ENCODE peak calls at places on chromosomes 12 and 14, in four cellular contexts. S is suprapubic skin, R is lung, I is tibial artery. B is an unnamed sample.

GRCh38 chr14:24895243-24895583 is 154.7 kb downstream of the STXBP6 start:
- DNase-seq in S (no peak), R (no peak), I (no peak), B (no peak)

GRCh38 chr12:32281098-32281497 is 118.3 kb upstream of the FGD4 start:
- DNase-seq in S (no peak), R (no peak), I (no peak), B (no peak)

GRCh38 chr12:48883305-48884171 is 17.9 kb upstream of the RND1 start:
- DNase-seq in S (no peak), R (no peak), I (no peak), B (no peak)

GRCh38 chr14:56474419-56475022 is 105.1 kb upstream of the TMEM260 start:
- DNase-seq in S (no peak), R (no peak), I (no peak), B (no peak)

GRCh38 chr14:104560586-104560945 is 19.0 kb upstream of the C14orf180 start:
- DNase-seq in S (no peak), R (no peak), I (no peak), B (no peak)

GRCh38 chr14:83828406-83828805 is 1701.5 kb upstream of the FLRT2 start:
- DNase-seq in S (no peak), R (no peak), I (no peak), B (no peak)

GRCh38 chr12:20492251-20492728 is 124.0 kb downstream of the PDE3A start:
- DNase-seq in S (no peak), R (no peak), I (no peak), B (peak; percentile 31)

GRCh38 chr12:15688838-15689237 is 100.3 kb downstream of the EPS8 start:
- DNase-seq in S (no peak), R (no peak), I (no peak), B (no peak)

GRCh38 chr12:42589465-42590323 is at the start of gene PRICKLE1:
- DNase-seq in S (no peak), R (no peak), I (no peak), B (no peak)

GRCh38 chr12:72570601-72571000 is 298.4 kb downstream of the TRHDE start:
- DNase-seq in S (no peak), R (no peak), I (peak; percentile 27), B (no peak)

GRCh38 chr14:106875503-106875902 is 1349.1 kb downstream of the TMEM121 start:
- DNase-seq in S (no peak), R (no peak), I (no peak), B (no peak)

GRCh38 chr14:36443374-36443773 is 76.7 kb downstream of the NKX2-1 start:
- DNase-seq in S (no peak), R (no peak), I (no peak), B (no peak)

GRCh38 chr12:106107566-106107965 is 31.2 kb downstream of the NUAK1 start:
- DNase-seq in S (no peak), R (no peak), I (no peak), B (no peak)

GRCh38 chr14:99968156-99968920 is 96.9 kb upstream of the EVL start:
- DNase-seq in S (no peak), R (no peak), I (no peak), B (no peak)

GRCh38 chr12:93762912-93763311 is 85.7 kb downstream of the CRADD start:
- DNase-seq in S (no peak), R (no peak), I (no peak), B (no peak)

GRCh38 chr14:44463386-44464004 is 43.6 kb downstream of the FSCB start:
- DNase-seq in S (no peak), R (no peak), I (no peak), B (no peak)

GRCh38 chr12:65565601-65566560 is 258.4 kb upstream of the HMGA2 start:
- DNase-seq in S (no peak), R (no peak), I (no peak), B (no peak)

GRCh38 chr12:46214668-46215429 is 54.0 kb downstream of the SLC38A1 start:
- DNase-seq in S (no peak), R (no peak), I (no peak), B (no peak)

GRCh38 chr14:50290306-50290705 is 21.7 kb downstream of the L2HGDH start:
- DNase-seq in S (no peak), R (no peak), I (no peak), B (no peak)

GRCh38 chr12:67650528-67651379 is 2.2 kb downstream of the DYRK2 start:
- DNase-seq in S (no peak), R (no peak), I (no peak), B (no peak)

GRCh38 chr12:132171293-132171967 is 27.2 kb downstream of the NOC4L start:
- DNase-seq in S (no peak), R (no peak), I (no peak), B (no peak)

GRCh38 chr12:31682136-31682962 is 22.9 kb downstream of the ETFBKMT start:
- DNase-seq in S (no peak), R (peak; percentile 59), I (peak; percentile 30), B (no peak)

GRCh38 chr14:94690896-94691657 is 78.8 kb downstream of the GSC start:
- DNase-seq in S (no peak), R (no peak), I (no peak), B (no peak)

GRCh38 chr12:122150127-122150681 is 23.8 kb downstream of the IL31 start:
- DNase-seq in S (no peak), R (no peak), I (no peak), B (no peak)

GRCh38 chr12:124913474-124914391 is 717 bp downstream of the UBC start:
- DNase-seq in S (peak; percentile 95), R (peak; percentile 91), I (peak; percentile 84), B (peak; percentile 50)

GRCh38 chr14:101689039-101689501 is 72.4 kb upstream of the PPP2R5C start:
- DNase-seq in S (no peak), R (no peak), I (no peak), B (no peak)

GRCh38 chr14:79702197-79702596 is 509.1 kb downstream of the DIO2 start:
- DNase-seq in S (no peak), R (no peak), I (no peak), B (no peak)

GRCh38 chr12:49887536-49888401 is 15.9 kb downstream of the FAIM2 start:
- DNase-seq in S (no peak), R (no peak), I (no peak), B (no peak)

GRCh38 chr14:22560638-22561365 is 28.2 kb downstream of the DAD1 start:
- DNase-seq in S (no peak), R (peak; percentile 52), I (no peak), B (no peak)

GRCh38 chr12:19741132-19741489 is 301.8 kb downstream of the AEBP2 start:
- DNase-seq in S (no peak), R (no peak), I (no peak), B (no peak)

GRCh38 chr12:55996715-55997534 is at the start of gene SUOX:
- DNase-seq in S (peak; percentile 98), R (peak; percentile 97), I (peak; percentile 99), B (peak; percentile 94)

GRCh38 chr12:106680280-106680679 is 94.2 kb upstream of the RIC8B start:
- DNase-seq in S (no peak), R (no peak), I (no peak), B (no peak)

GRCh38 chr12:21604245-21605101 is at the start of gene GYS2:
- DNase-seq in S (no peak), R (no peak), I (no peak), B (no peak)
- TF ChIP-seq CTCF in S (no peak), R (no peak), I (no peak), B (no peak)

GRCh38 chr12:52951640-52952039 is 2.7 kb downstream of the KRT18 start:
- DNase-seq in S (no peak), R (no peak), I (no peak), B (no peak)
- H3K4me3 ChIP-seq in S (no peak overlapping the region), R (no peak overlapping the region), I (no peak overlapping the region), B (no peak overlapping the region)

GRCh38 chr12:52139579-52140062 is 52.2 kb downstream of the KRT80 start:
- DNase-seq in S (no peak), R (no peak), I (no peak), B (no peak)
- TF ChIP-seq CTCF in S (peak; percentile 36), R (peak; percentile 2), I (no peak), B (peak; percentile 24)

GRCh38 chr14:51653096-51653814 is 1.5 kb downstream of the FRMD6 start:
- DNase-seq in S (no peak), R (no peak), I (no peak), B (no peak)
- H3K4me3 ChIP-seq in S (peak overlapping the region; percentile 94), R (peak overlapping the region; percentile 2), I (peak overlapping the region; percentile 65), B (peak overlapping the region; percentile 99)

DNA sequence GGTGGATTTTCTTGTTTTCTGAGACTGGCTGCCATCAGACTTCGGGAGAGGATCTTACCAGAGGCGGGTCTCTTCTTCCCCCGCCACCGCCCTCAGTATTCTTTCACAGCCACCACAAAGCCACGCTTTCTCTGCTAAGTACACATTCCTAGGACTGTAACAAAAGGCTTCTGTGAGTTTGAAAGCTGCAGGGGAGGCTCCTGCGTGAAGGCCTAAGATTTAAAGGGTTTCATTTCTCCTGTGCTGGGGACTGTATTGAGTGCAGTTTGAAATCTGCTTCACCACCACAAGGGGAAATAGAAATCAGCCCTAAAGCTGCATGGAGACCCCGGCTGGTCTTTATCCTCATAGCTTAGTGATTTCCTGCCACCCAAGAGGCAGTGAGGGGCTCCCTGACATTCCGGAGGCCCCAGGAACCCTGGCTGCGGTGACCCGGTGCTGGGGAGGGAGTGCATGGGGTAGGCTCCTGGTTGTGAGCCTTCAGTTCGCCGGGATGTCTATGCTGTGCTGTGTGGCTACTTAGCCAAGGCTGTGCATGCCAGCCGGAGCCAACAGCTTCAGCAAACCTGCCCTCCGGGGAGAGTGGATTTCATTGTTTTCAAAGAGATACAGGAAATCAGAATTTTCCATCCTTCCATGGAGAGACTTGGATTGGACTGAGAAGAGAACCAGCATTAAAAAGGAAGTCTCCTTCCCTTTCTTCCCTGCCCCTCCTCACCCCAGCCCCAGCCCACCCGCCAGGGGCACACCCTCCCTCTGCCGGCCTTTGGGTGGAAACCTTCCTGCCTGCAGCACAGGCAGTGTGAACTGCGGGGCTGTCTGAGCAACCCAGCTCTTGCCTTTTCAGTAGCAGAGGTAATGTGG is 163.3 kb downstream of the ETV6 start:
- DNase-seq in S (no peak), R (no peak), I (peak; percentile 49), B (no peak)
- TF ChIP-seq CTCF in S (no peak), R (no peak), I (no peak), B (peak; percentile 8)

GRCh38 chr12:6826734-6827436 is 1.3 kb upstream of the P3H3 start:
- DNase-seq in S (no peak), R (no peak), I (no peak), B (no peak)
- H3K4me3 ChIP-seq in S (no peak overlapping the region), R (no peak overlapping the region), I (no peak overlapping the region), B (peak overlapping the region; percentile 55)

GRCh38 chr12:14418526-14418925 is 53.0 kb downstream of the ATF7IP start:
- DNase-seq in S (no peak), R (no peak), I (no peak), B (no peak)
- TF ChIP-seq CTCF in S (peak; percentile 24), R (no peak), I (peak; percentile 27), B (peak; percentile 31)